ENCODE peak calls at places on chromosomes 1 and 21, in six cellular contexts. One of them, this sample, is unnamed.

GRCh38 chr1:244963231-244963826 is 99.0 kb upstream of the HNRNPU start:
- DNase-seq in ovary: no peak
- DNase-seq in tibial nerve: no peak
- DNase-seq in A549: no peak
- DNase-seq in sigmoid colon: no peak
- DNase-seq in stomach: no peak
- DNase-seq in this sample: no peak

GRCh38 chr1:15352122-15352957 is 57.3 kb upstream of the EFHD2 start:
- DNase-seq in stomach: peak
- DNase-seq in sigmoid colon: no peak
- DNase-seq in ovary: no peak
- DNase-seq in A549: peak
- DNase-seq in tibial nerve: no peak
- DNase-seq in this sample: no peak

GRCh38 chr1:41902125-41902524 is 16.6 kb downstream of the HIVEP3 start:
- DNase-seq in ovary: no peak
- DNase-seq in A549: no peak
- DNase-seq in tibial nerve: no peak
- DNase-seq in sigmoid colon: no peak
- DNase-seq in stomach: no peak
- DNase-seq in this sample: no peak

GRCh38 chr1:41754540-41754939 is 164.2 kb downstream of the HIVEP3 start:
- DNase-seq in ovary: no peak
- DNase-seq in sigmoid colon: no peak
- DNase-seq in A549: no peak
- DNase-seq in tibial nerve: no peak
- DNase-seq in stomach: no peak
- DNase-seq in this sample: no peak

GRCh38 chr1:30171956-30172694 is 551.3 kb downstream of the MATN1 start:
- DNase-seq in stomach: peak
- DNase-seq in A549: no peak
- DNase-seq in sigmoid colon: no peak
- DNase-seq in ovary: no peak
- DNase-seq in tibial nerve: no peak
- DNase-seq in this sample: no peak

GRCh38 chr1:154593390-154593789 is 14.6 kb downstream of the ADAR start:
- DNase-seq in stomach: no peak
- DNase-seq in sigmoid colon: no peak
- DNase-seq in ovary: no peak
- DNase-seq in tibial nerve: no peak
- DNase-seq in A549: no peak
- DNase-seq in this sample: no peak

GRCh38 chr1:7582439-7582972 is 188.6 kb upstream of the VAMP3 start:
- DNase-seq in tibial nerve: no peak
- DNase-seq in A549: no peak
- DNase-seq in stomach: no peak
- DNase-seq in ovary: peak
- DNase-seq in sigmoid colon: peak
- DNase-seq in this sample: no peak

GRCh38 chr1:185463011-185463410 is 146.0 kb upstream of the IVNS1ABP start:
- DNase-seq in tibial nerve: no peak
- DNase-seq in ovary: no peak
- DNase-seq in A549: no peak
- DNase-seq in stomach: no peak
- DNase-seq in sigmoid colon: no peak
- DNase-seq in this sample: no peak

GRCh38 chr1:64540265-64540791 is 70.4 kb downstream of the CACHD1 start:
- DNase-seq in A549: no peak
- DNase-seq in tibial nerve: no peak
- DNase-seq in ovary: no peak
- DNase-seq in sigmoid colon: no peak
- DNase-seq in stomach: no peak
- DNase-seq in this sample: no peak

GRCh38 chr1:222329493-222330045 is 218.3 kb downstream of the HHIPL2 start:
- DNase-seq in stomach: no peak
- DNase-seq in tibial nerve: no peak
- DNase-seq in A549: no peak
- DNase-seq in ovary: no peak
- DNase-seq in sigmoid colon: no peak
- DNase-seq in this sample: no peak

GRCh38 chr21:43273016-43273707 is 104.4 kb downstream of the CRYAA start:
- DNase-seq in sigmoid colon: no peak
- DNase-seq in ovary: no peak
- DNase-seq in stomach: no peak
- DNase-seq in tibial nerve: no peak
- DNase-seq in A549: no peak
- DNase-seq in this sample: no peak

GRCh38 chr1:57269621-57270235 is 154.1 kb downstream of the DAB1 start:
- DNase-seq in ovary: no peak
- DNase-seq in sigmoid colon: no peak
- DNase-seq in tibial nerve: no peak
- DNase-seq in stomach: no peak
- DNase-seq in A549: no peak
- DNase-seq in this sample: no peak

GRCh38 chr1:41483960-41484844 is at the start of gene EDN2:
- DNase-seq in tibial nerve: no peak
- DNase-seq in sigmoid colon: peak
- DNase-seq in ovary: no peak
- DNase-seq in stomach: peak
- DNase-seq in A549: peak
- DNase-seq in this sample: peak

GRCh38 chr1:32498751-32499150 is 33.9 kb downstream of the ZBTB8B start:
- DNase-seq in ovary: no peak
- DNase-seq in tibial nerve: no peak
- DNase-seq in A549: no peak
- DNase-seq in sigmoid colon: no peak
- DNase-seq in stomach: no peak
- DNase-seq in this sample: no peak

GRCh38 chr1:32500387-32501209 is 35.7 kb downstream of the ZBTB8B start:
- DNase-seq in A549: peak
- DNase-seq in sigmoid colon: peak
- DNase-seq in tibial nerve: peak
- DNase-seq in ovary: peak
- DNase-seq in stomach: peak
- DNase-seq in this sample: peak

GRCh38 chr1:32507021-32507420 is 32.2 kb upstream of the ZBTB8A start:
- DNase-seq in sigmoid colon: no peak
- DNase-seq in A549: no peak
- DNase-seq in stomach: no peak
- DNase-seq in tibial nerve: no peak
- DNase-seq in ovary: no peak
- DNase-seq in this sample: no peak

GRCh38 chr1:32503153-32503552 is 36.1 kb upstream of the ZBTB8A start:
- DNase-seq in A549: no peak
- DNase-seq in ovary: no peak
- DNase-seq in sigmoid colon: no peak
- DNase-seq in tibial nerve: no peak
- DNase-seq in stomach: no peak
- DNase-seq in this sample: no peak

DNA sequence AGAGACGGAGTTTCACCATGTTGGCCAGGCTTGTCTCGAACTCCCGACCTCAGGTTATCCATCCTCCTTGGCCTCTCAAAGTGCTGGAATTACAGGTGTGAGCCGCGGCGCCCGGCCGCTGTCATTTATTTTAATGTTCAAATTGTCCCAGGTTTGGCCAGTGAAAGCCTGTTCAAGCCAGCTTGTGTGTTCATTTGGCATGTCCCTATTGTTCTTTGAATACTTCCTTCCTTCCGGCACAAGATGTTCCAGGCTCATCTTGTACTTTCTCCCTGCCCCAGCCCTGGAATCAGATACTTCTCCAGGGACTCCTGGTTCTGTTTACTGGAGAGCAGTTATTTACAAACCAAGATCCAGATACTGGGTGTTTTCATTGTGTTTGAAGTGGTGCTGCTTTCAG is 37.0 kb downstream of the ZBTB8B start:
- DNase-seq in ovary: peak
- DNase-seq in sigmoid colon: peak
- DNase-seq in tibial nerve: peak
- DNase-seq in stomach: no peak
- DNase-seq in A549: no peak
- DNase-seq in this sample: no peak
- TF ChIP-seq EP300 in ovary: peak
- TF ChIP-seq EP300 in sigmoid colon: peak
- TF ChIP-seq EP300 in tibial nerve: peak
- TF ChIP-seq EP300 in stomach: peak
- TF ChIP-seq EP300 in A549: no peak
- TF ChIP-seq EP300 in this sample: peak

GRCh38 chr1:59674605-59675004 is 140.1 kb upstream of the HOOK1 start:
- DNase-seq in A549: no peak
- DNase-seq in sigmoid colon: peak
- DNase-seq in stomach: no peak
- DNase-seq in ovary: no peak
- DNase-seq in tibial nerve: no peak
- DNase-seq in this sample: no peak

GRCh38 chr1:59678065-59678808 is 136.5 kb upstream of the HOOK1 start:
- DNase-seq in tibial nerve: no peak
- DNase-seq in A549: no peak
- DNase-seq in stomach: no peak
- DNase-seq in ovary: no peak
- DNase-seq in sigmoid colon: no peak
- DNase-seq in this sample: no peak

GRCh38 chr1:59680044-59680443 is 134.7 kb upstream of the HOOK1 start:
- DNase-seq in stomach: no peak
- DNase-seq in sigmoid colon: no peak
- DNase-seq in A549: no peak
- DNase-seq in ovary: no peak
- DNase-seq in tibial nerve: no peak
- DNase-seq in this sample: no peak

GRCh38 chr1:59682405-59683080 is 132.2 kb upstream of the HOOK1 start:
- DNase-seq in ovary: no peak
- DNase-seq in sigmoid colon: peak
- DNase-seq in tibial nerve: no peak
- DNase-seq in stomach: no peak
- DNase-seq in A549: no peak
- DNase-seq in this sample: no peak

DNA sequence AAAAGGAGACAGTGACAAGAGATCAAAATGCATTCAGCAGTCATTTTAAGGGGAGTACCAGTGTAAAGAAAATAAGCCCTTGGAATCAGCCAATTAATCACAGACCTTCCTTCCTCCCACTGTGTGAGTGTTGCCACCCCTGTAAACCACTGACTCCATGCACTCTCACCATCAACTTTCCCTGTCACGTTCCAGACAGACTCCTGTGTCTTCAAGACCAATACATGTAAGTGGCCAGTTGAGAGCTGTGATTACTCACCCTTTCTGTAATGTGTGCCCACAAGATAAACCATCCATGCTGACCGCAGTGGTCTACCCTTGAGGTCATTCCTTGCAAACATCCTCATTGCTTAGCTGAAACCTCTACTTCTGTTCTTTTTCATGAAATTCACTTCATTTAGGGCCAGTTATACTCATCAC is 135.9 kb upstream of the HOOK1 start:
- DNase-seq in tibial nerve: no peak
- DNase-seq in ovary: no peak
- DNase-seq in A549: no peak
- DNase-seq in stomach: no peak
- DNase-seq in sigmoid colon: no peak
- DNase-seq in this sample: no peak
- TF ChIP-seq EP300 in tibial nerve: no peak
- TF ChIP-seq EP300 in ovary: no peak
- TF ChIP-seq EP300 in A549: no peak
- TF ChIP-seq EP300 in stomach: no peak
- TF ChIP-seq EP300 in sigmoid colon: no peak
- TF ChIP-seq EP300 in this sample: no peak

DNA sequence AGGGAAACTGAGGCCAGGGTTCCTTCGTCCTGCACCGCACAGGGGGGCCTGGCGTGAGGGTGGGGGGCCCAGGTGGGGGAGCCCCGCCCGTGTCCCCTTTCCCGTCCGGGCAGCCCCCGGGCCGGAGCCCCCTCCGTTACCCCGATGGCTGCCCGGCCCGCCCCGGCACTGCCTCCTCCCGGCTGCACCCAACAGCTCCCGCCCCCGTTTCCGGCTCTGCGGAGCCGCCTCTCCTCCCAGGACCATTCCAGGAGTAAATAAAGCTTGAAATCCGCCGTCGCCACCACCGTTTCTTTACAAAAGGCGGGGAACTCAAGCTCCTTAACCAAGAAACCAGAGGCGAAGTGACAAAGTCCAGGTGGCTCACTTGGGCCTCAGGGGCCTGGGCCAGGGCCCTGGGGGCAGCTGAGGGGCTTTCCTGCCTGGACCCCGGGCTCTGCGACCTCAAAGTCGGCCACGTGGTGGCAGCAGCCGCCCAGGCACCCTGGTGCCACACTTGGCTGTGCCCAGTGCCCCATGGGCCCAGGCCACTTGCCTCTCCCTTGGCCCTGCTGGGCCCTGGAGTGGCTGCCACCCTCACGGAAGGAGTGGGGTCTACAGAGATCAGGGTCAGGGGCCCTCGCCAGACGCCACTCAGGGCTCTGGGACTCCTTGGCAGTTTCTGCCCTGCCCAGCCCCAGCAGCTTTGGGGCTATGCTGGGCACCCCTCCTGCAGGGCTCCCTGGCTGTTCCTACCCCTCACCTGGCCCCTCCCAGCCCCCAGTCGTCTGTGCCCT is 514 bp upstream of the FAAP20 start:
- DNase-seq in sigmoid colon: peak
- DNase-seq in ovary: peak
- DNase-seq in stomach: peak
- DNase-seq in tibial nerve: peak
- DNase-seq in A549: peak
- DNase-seq in this sample: peak
- TF ChIP-seq EP300 in sigmoid colon: no peak
- TF ChIP-seq EP300 in ovary: no peak
- TF ChIP-seq EP300 in stomach: no peak
- TF ChIP-seq EP300 in tibial nerve: peak
- TF ChIP-seq EP300 in A549: no peak
- TF ChIP-seq EP300 in this sample: no peak

GRCh38 chr1:246947255-246947654 is 15.5 kb upstream of the AHCTF1 start:
- DNase-seq in sigmoid colon: peak
- DNase-seq in tibial nerve: peak
- DNase-seq in ovary: peak
- DNase-seq in stomach: peak
- DNase-seq in A549: no peak
- DNase-seq in this sample: peak
- TF ChIP-seq EP300 in sigmoid colon: peak
- TF ChIP-seq EP300 in tibial nerve: peak
- TF ChIP-seq EP300 in ovary: peak
- TF ChIP-seq EP300 in stomach: peak
- TF ChIP-seq EP300 in A549: no peak
- TF ChIP-seq EP300 in this sample: no peak

GRCh38 chr1:192807968-192808587 is 761 bp upstream of the RGS2 start:
- DNase-seq in ovary: no peak
- DNase-seq in sigmoid colon: no peak
- DNase-seq in stomach: no peak
- DNase-seq in A549: peak
- DNase-seq in tibial nerve: no peak
- DNase-seq in this sample: no peak
- TF ChIP-seq EP300 in ovary: no peak
- TF ChIP-seq EP300 in sigmoid colon: no peak
- TF ChIP-seq EP300 in stomach: no peak
- TF ChIP-seq EP300 in A549: no peak
- TF ChIP-seq EP300 in tibial nerve: no peak
- TF ChIP-seq EP300 in this sample: no peak